ENCODE peak calls at places on chromosome 18, in six cellular contexts. U is body of pancreas, M is adrenal gland, P is transverse colon, V is IMR-90, Q is A549. O is an unnamed sample.

GRCh38 chr18:30271716-30272115 is 770.8 kb downstream of the DSC3 start:
- DNase-seq in V (no peak), P (no peak), M (no peak), Q (no peak), U (no peak), O (no peak)

GRCh38 chr18:5975111-5975622 is 79.8 kb upstream of the TMEM200C start:
- DNase-seq in Q (no peak), V (peak), U (no peak), M (no peak), P (no peak), O (no peak)

GRCh38 chr18:71837560-71837959 is 706.6 kb downstream of the CBLN2 start:
- DNase-seq in M (no peak), Q (no peak), V (no peak), P (no peak), U (no peak), O (no peak)

GRCh38 chr18:10406172-10406663 is 48.2 kb upstream of the APCDD1 start:
- DNase-seq in U (no peak), P (no peak), V (no peak), M (no peak), Q (no peak), O (no peak)

GRCh38 chr18:32552421-32553030 is 81.8 kb upstream of the GAREM1 start:
- DNase-seq in Q (peak), M (peak), U (peak), P (peak), V (peak), O (peak)

GRCh38 chr18:79489048-79489899 is 93.5 kb downstream of the NFATC1 start:
- DNase-seq in U (no peak), P (no peak), Q (no peak), V (no peak), M (no peak), O (no peak)

GRCh38 chr18:31278609-31279071 is 39.3 kb upstream of the DSG1 start:
- DNase-seq in U (no peak), M (no peak), P (peak), Q (no peak), V (no peak), O (no peak)

GRCh38 chr18:10274327-10274726 is 180.1 kb upstream of the APCDD1 start:
- DNase-seq in M (no peak), V (peak), U (no peak), Q (no peak), P (no peak), O (no peak)

GRCh38 chr18:46034230-46034629 is 37.8 kb downstream of the PSTPIP2 start:
- DNase-seq in V (peak), U (no peak), Q (no peak), P (no peak), M (no peak), O (no peak)

GRCh38 chr18:54608008-54608642 is 17.1 kb downstream of the DYNAP start:
- DNase-seq in V (peak), P (no peak), Q (no peak), M (no peak), U (no peak), O (no peak)

GRCh38 chr18:11728247-11728646 is 39.2 kb downstream of the GNAL start:
- DNase-seq in P (no peak), M (no peak), V (no peak), U (no peak), Q (peak), O (no peak)

GRCh38 chr18:27605107-27605834 is 420.2 kb upstream of the CHST9 start:
- DNase-seq in V (peak), P (peak), Q (peak), U (peak), M (peak), O (peak)

GRCh38 chr18:8730080-8730827 is 24.9 kb downstream of the MTCL1 start:
- DNase-seq in V (peak), Q (peak), M (peak), U (peak), P (peak), O (peak)

GRCh38 chr18:78957140-78957539 is 22.5 kb upstream of the SALL3 start:
- DNase-seq in M (no peak), V (no peak), P (no peak), U (no peak), Q (peak), O (no peak)

GRCh38 chr18:5456577-5457466 is 87.0 kb downstream of the EPB41L3 start:
- DNase-seq in V (peak), U (no peak), P (no peak), Q (no peak), M (no peak), O (no peak)

DNA sequence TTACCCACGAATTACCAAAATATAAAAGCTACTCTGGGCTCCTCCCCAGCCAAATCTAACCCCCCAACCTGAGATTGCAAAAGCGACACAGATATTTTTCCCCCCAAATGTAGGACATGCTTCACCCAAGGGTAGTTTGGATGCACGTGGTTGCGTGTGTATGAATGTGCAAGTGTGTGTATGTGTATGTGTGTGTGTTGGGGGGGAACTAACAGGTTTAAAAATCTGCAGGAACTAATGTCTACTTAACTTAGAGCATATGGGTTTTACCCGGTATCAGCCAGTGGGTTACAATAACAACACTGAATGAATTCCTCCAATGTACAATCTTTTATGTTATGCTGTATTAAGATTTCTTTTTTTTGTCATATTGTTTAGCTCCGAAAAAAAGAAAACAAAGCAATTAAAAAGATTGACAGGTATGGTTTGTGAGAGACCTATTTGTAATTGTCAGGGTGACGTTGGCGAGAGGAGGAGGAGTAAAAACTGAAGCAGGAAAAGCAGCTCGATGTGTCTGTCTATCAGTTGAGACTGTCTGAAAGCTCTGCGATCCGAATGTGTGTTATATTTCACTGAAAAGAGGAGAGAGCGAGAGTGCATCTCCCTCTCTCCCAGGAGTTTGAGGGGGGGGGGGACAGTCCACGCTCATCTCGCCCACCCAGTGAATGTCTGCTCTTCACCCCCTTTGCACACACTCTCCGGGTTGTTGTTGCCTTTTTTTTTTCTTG is at the start of gene TSHZ1:
- DNase-seq in U (peak), M (peak), Q (peak), P (peak), V (peak), O (peak)
- TF ChIP-seq POLR2A in U (peak), M (peak), Q (no peak), P (peak), V (peak), O (peak)

DNA sequence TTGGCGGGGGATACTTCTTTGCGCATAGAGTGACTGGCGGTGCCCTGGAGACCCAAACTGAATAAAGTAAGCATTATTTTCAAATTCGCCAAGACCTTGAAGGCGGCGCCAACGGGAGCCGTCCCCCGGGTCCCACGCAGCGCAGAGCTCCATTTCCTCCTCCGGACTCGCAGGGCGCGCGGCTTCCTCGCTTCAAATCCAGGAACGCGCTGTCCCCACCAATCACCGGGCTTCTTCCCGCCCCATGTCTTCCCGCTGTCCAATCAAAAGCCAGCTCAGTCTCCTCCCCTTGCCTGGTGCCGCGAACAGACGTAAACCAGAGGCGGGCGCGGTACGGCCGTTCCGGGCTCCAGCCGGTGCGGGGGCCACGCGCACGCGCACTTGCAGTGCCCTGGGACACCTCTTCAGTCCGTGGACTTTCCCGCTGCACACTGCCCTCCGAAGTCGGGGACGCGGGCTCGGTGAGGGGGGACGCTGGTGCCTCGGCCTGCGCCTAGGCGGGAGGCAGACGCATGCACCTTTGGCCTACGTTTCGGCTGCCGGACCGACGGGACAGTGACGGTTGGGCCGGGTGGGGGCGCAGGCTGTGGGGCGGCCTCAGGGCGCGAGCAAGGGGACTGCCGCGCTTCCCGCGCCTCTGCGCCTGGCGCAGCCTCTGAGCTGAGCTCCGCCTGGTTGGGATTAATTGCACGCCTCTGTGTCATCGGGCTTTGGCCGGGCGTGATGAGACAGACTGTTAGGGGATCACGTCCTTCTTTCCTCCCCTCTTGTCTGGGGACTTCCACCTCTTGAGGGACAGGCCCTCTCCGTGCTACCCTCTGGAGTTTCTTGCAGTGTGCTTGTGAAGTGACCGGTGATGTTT is at the start of gene CEP192:
- DNase-seq in U (peak), V (peak), Q (peak), M (peak), P (peak), O (peak)
- TF ChIP-seq CTCF in U (no peak), V (no peak), Q (no peak), M (no peak), P (no peak), O (no peak)

DNA sequence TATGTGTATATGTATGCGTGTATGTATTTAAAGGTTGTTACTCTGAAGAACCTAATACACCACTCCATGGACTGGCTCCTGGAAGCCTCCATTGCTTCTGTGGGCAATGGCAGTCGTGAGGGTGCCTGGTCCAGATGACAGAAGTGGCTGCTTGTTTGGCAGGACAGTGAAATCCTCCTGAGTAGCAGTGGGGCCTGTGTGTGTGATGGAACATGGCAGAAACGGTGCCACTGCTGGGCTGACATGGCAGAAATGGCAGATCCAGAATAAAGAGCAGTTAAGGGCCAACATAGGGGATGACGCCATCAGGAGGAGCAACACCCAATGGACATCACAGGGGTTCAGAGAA is 6.1 kb upstream of the CPLX4 start:
- DNase-seq in M (no peak), P (no peak), U (no peak), Q (no peak), V (no peak), O (no peak)
- TF ChIP-seq POLR2A in M (no peak), P (no peak), U (no peak), Q (no peak), V (no peak), O (no peak)

GRCh38 chr18:75314117-75314516 is 103.5 kb downstream of the TSHZ1 start:
- DNase-seq in Q (no peak), P (no peak), V (no peak), M (no peak), U (no peak), O (no peak)
- TF ChIP-seq CTCF in Q (no peak), P (no peak), V (peak), M (no peak), U (no peak), O (no peak)

DNA sequence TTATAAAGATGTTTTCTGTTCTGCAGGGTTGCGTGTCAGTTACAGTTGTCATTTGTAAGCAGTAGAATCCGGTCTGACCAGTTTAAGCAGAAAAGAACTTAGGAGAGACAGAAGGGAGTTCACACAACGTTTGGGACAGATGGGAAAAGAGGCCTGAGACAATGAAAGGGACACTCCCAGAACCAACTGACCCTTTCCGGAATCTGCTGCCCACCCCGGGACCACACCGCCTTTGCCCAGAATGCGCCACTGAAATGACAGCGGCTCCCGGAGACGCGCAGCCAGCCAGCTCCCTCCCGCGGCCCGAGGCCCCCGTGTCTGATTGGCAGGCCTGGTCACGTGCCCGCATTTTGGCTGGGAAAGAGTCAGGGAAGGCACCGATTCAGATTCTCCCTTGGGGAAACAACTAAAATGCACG is 244.6 kb downstream of the BCL2 start:
- DNase-seq in P (peak), V (peak), M (peak), U (peak), Q (peak), O (peak)
- TF ChIP-seq POLR2A in P (peak), V (no peak), M (no peak), U (peak), Q (no peak), O (peak)

GRCh38 chr18:3973191-3973590 is 481.9 kb downstream of the DLGAP1 start:
- DNase-seq in P (no peak), M (no peak), V (no peak), Q (no peak), U (no peak), O (no peak)

GRCh38 chr18:3972291-3972985 is 482.7 kb downstream of the DLGAP1 start:
- DNase-seq in Q (no peak), U (no peak), P (no peak), V (peak), M (no peak), O (no peak)

GRCh38 chr18:3966985-3967856 is 487.9 kb downstream of the DLGAP1 start:
- DNase-seq in P (no peak), M (peak), Q (peak), U (peak), V (peak), O (no peak)

GRCh38 chr18:3966246-3966984 is 488.7 kb downstream of the DLGAP1 start:
- DNase-seq in P (no peak), U (no peak), Q (peak), M (peak), V (peak), O (no peak)

GRCh38 chr18:3970929-3971328 is 484.2 kb downstream of the DLGAP1 start:
- DNase-seq in P (no peak), U (no peak), M (peak), V (no peak), Q (no peak), O (no peak)
- TF ChIP-seq CTCF in P (no peak), U (no peak), M (peak), V (no peak), Q (no peak), O (no peak)

O was measured in prostate gland.